ENCODE peak calls at places on chromosomes 2 and 18, in eight cellular contexts. C is neural progenitor cell; J is CD8-positive, alpha-beta memory T cell; E is CD8-positive, alpha-beta T cell; S is body of pancreas; D is iPS DF 6.9; U is PC-3; P is mesendoderm. O is an unnamed sample.

GRCh38 chr2:99198103-99198841 is 17.3 kb downstream of the MRPL30 start:
- DNase-seq in C (no peak), J (no peak), E (no peak), S (no peak), D (no peak), U (peak; percentile 28), P (peak; percentile 5), O (no peak)

GRCh38 chr18:6404834-6405233 is 9.9 kb downstream of the L3MBTL4 start:
- DNase-seq in C (no peak), J (no peak), E (no peak), S (no peak), D (no peak), U (no peak), P (no peak), O (no peak)

GRCh38 chr2:234953116-234954031 is 1.6 kb downstream of the SH3BP4 start:
- DNase-seq in C (peak; percentile 43), J (no peak), E (no peak), S (peak; percentile 53), D (no peak), U (peak; percentile 53), P (peak; percentile 57), O (peak; percentile 54)

GRCh38 chr18:47606526-47606925 is 323.9 kb downstream of the SMAD2 start:
- DNase-seq in C (no peak), J (no peak), E (no peak), S (no peak), D (no peak), U (no peak), P (no peak), O (no peak)

GRCh38 chr2:112811276-112811831 is 25.2 kb downstream of the IL1B start:
- DNase-seq in C (no peak), J (no peak), E (no peak), S (no peak), D (no peak), U (no peak), P (no peak), O (no peak)

GRCh38 chr2:70101174-70101573 is 13.9 kb downstream of the PCBP1 start:
- DNase-seq in C (no peak), J (no peak), E (no peak), S (no peak), D (no peak), U (no peak), P (no peak), O (no peak)

GRCh38 chr2:72915907-72916742 is 1.2 kb upstream of the EMX1 start:
- DNase-seq in C (peak; percentile 94), J (peak; percentile 46), E (no peak), S (peak; percentile 68), D (no peak), U (peak; percentile 58), P (peak; percentile 82), O (peak; percentile 85)

GRCh38 chr2:55550368-55551102 is 31.0 kb downstream of the CFAP36 start:
- DNase-seq in C (no peak), J (no peak), E (no peak), S (no peak), D (no peak), U (peak; percentile 82), P (no peak), O (no peak)

GRCh38 chr18:7987284-7987976 is 420.3 kb downstream of the PTPRM start:
- DNase-seq in C (no peak), J (no peak), E (no peak), S (no peak), D (no peak), U (peak; percentile 59), P (no peak), O (no peak)

GRCh38 chr2:236959036-236959435 is 126.7 kb upstream of the COPS8 start:
- DNase-seq in C (no peak), J (no peak), E (no peak), S (no peak), D (no peak), U (no peak), P (no peak), O (no peak)

GRCh38 chr18:58557013-58557435 is 71.9 kb downstream of the ALPK2 start:
- DNase-seq in C (no peak), J (no peak), E (no peak), S (no peak), D (no peak), U (no peak), P (no peak), O (no peak)

GRCh38 chr18:63963610-63964256 is 6.1 kb upstream of the SERPINB8 start:
- DNase-seq in C (peak; percentile 65), J (peak; percentile 57), E (peak; percentile 23), S (peak; percentile 51), D (no peak), U (peak; percentile 76), P (peak; percentile 76), O (no peak)

GRCh38 chr2:233443511-233444183 is 89.4 kb downstream of the DGKD start:
- DNase-seq in C (peak; percentile 77), J (peak; percentile 79), E (peak; percentile 74), S (peak; percentile 85), D (peak; percentile 41), U (peak; percentile 84), P (peak; percentile 79), O (no peak)

GRCh38 chr18:47750889-47751423 is 179.5 kb downstream of the SMAD2 start:
- DNase-seq in C (no peak), J (no peak), E (no peak), S (no peak), D (no peak), U (no peak), P (no peak), O (no peak)

GRCh38 chr2:72722492-72723090 is 103.2 kb downstream of the EXOC6B start:
- DNase-seq in C (no peak), J (no peak), E (no peak), S (no peak), D (no peak), U (no peak), P (peak; percentile 71), O (no peak)

GRCh38 chr18:1270081-1270480 is 365.4 kb downstream of the ADCYAP1 start:
- DNase-seq in C (no peak), J (no peak), E (no peak), S (peak; percentile 34), D (no peak), U (peak; percentile 96), P (no peak), O (no peak)

GRCh38 chr18:77098554-77099174 is 33.9 kb downstream of the MBP start:
- DNase-seq in C (no peak), J (no peak), E (no peak), S (no peak), D (no peak), U (no peak), P (peak; percentile 56), O (no peak)

GRCh38 chr18:77099501-77100370 is 32.8 kb downstream of the MBP start:
- DNase-seq in C (no peak), J (peak; percentile 43), E (no peak), S (no peak), D (no peak), U (no peak), P (peak; percentile 84), O (no peak)

GRCh38 chr18:77101410-77102245 is 31.0 kb downstream of the MBP start:
- DNase-seq in C (no peak), J (peak; percentile 34), E (no peak), S (no peak), D (no peak), U (peak; percentile 95), P (peak; percentile 97), O (peak; percentile 91)

GRCh38 chr18:77102246-77103040 is 30.1 kb downstream of the MBP start:
- DNase-seq in C (no peak), J (peak; percentile 71), E (no peak), S (no peak), D (no peak), U (peak; percentile 46), P (no peak), O (no peak)

DNA sequence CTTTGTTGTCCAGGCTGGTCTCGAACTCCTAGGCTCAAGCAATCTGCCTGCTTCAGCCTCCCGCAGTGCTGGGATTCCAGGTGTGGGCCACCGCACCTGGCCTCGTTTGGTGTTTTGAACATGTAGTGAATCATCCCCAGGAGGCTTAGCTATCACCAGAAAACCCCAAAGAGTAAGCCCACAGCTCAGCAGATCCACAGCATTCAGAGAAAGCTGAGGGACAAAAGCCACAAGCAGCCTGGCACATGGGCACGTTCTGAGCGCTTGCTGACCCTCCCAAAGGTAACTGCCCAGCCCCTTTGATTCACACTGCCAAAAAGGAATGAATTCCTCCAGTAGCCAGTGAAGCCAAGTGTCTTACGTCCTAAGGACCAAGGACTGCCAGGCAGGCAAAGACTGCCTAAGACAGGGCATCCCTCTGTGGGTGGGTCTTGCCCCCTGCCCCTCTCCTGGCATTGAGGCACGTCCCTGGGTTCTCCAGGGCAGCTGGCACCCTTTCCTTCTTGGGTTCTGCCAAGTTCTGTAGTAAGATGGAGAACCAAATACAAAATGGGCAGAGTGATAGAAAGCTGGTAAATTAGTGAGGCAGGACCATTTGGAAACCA is 31.7 kb downstream of the MBP start:
- DNase-seq in C (no peak), J (no peak), E (no peak), S (no peak), D (no peak), U (peak; percentile 44), P (no peak), O (no peak)
- H3K27ac ChIP-seq in C (no peak overlapping the region), J (peak overlapping the region; percentile 55), E (peak overlapping the region; percentile 63), S (no peak overlapping the region), D (no peak overlapping the region), U (peak overlapping the region; percentile 99), P (peak overlapping the region; percentile 7), O (peak overlapping the region; percentile 93)

GRCh38 chr2:62216113-62216512 is 20.2 kb downstream of the B3GNT2 start:
- DNase-seq in C (no peak), J (no peak), E (no peak), S (no peak), D (no peak), U (no peak), P (no peak), O (no peak)
- H3K4me3 ChIP-seq in C (no peak overlapping the region), J (no peak overlapping the region), E (no peak overlapping the region), S (no peak overlapping the region), D (no peak overlapping the region), U (no peak overlapping the region), P (no peak overlapping the region), O (no peak overlapping the region)

GRCh38 chr2:86069783-86070339 is 35.8 kb downstream of the POLR1A start:
- DNase-seq in C (no peak), J (no peak), E (no peak), S (no peak), D (no peak), U (no peak), P (no peak), O (no peak)

GRCh38 chr2:86069091-86069685 is 36.5 kb downstream of the POLR1A start:
- DNase-seq in C (no peak), J (no peak), E (no peak), S (no peak), D (no peak), U (no peak), P (peak; percentile 48), O (no peak)

GRCh38 chr2:86066915-86067314 is 38.8 kb downstream of the POLR1A start:
- DNase-seq in C (no peak), J (no peak), E (no peak), S (no peak), D (no peak), U (no peak), P (no peak), O (no peak)

GRCh38 chr2:86066007-86066578 is 39.6 kb downstream of the POLR1A start:
- DNase-seq in C (no peak), J (no peak), E (no peak), S (no peak), D (no peak), U (no peak), P (no peak), O (no peak)

GRCh38 chr2:86068098-86069047 is 37.3 kb downstream of the POLR1A start:
- DNase-seq in C (no peak), J (peak; percentile 38), E (peak; percentile 21), S (no peak), D (no peak), U (no peak), P (peak; percentile 4), O (no peak)
- H3K27ac ChIP-seq in C (no peak overlapping the region), J (no peak overlapping the region), E (no peak overlapping the region), S (no peak overlapping the region), D (no peak overlapping the region), U (no peak overlapping the region), P (no peak overlapping the region), O (no peak overlapping the region)

GRCh38 chr18:70640336-70640887 is 351.6 kb downstream of the SOCS6 start:
- DNase-seq in C (no peak), J (no peak), E (no peak), S (no peak), D (no peak), U (no peak), P (no peak), O (no peak)
- H3K4me3 ChIP-seq in C (no peak overlapping the region), J (no peak overlapping the region), E (no peak overlapping the region), S (no peak overlapping the region), D (no peak overlapping the region), U (no peak overlapping the region), P (no peak overlapping the region), O (no peak overlapping the region)